ENCODE peak calls at places on chromosome 11, in five cellular contexts. N is GM10248, K is ELR, I is ecto neural progenitor cell, L is NCI-H748 treated with DMSO at 0.1 percent for 48 hours. S is an unnamed sample.

GRCh38 chr11:64566042-64566914 is 24.7 kb upstream of the SLC22A12 start:
- DNase-seq in L (peak), N (no peak), I (peak), K (peak), S (peak)

GRCh38 chr11:76253416-76253815 is 47.1 kb upstream of the WNT11 start:
- DNase-seq in I (no peak), N (no peak), K (no peak), L (no peak), S (no peak)

GRCh38 chr11:60455531-60456042 is at the start of gene MS4A1:
- DNase-seq in N (peak), K (no peak), L (no peak), I (no peak), S (no peak)

GRCh38 chr11:115222863-115223530 is 281.2 kb downstream of the CADM1 start:
- DNase-seq in L (peak), N (no peak), I (no peak), K (no peak), S (no peak)

GRCh38 chr11:13030857-13031256 is 21.7 kb downstream of the RASSF10 start:
- DNase-seq in L (peak), N (no peak), I (no peak), K (no peak), S (peak)

GRCh38 chr11:67627394-67627787 is 2.3 kb downstream of the NUDT8 start:
- DNase-seq in L (no peak), K (no peak), I (no peak), N (no peak), S (no peak)

GRCh38 chr11:61580292-61580888 is 486 bp downstream of the SYT7 start:
- DNase-seq in N (no peak), L (no peak), I (no peak), K (no peak), S (no peak)

GRCh38 chr11:1546536-1547466 is 25.3 kb downstream of the DUSP8 start:
- DNase-seq in K (peak), I (peak), L (peak), N (peak), S (peak)

GRCh38 chr11:623999-624704 is 603 bp downstream of the CDHR5 start:
- DNase-seq in L (no peak), N (no peak), K (peak), I (no peak), S (no peak)

GRCh38 chr11:77699425-77699824 is 61.8 kb upstream of the CLNS1A start:
- DNase-seq in I (no peak), K (no peak), N (no peak), L (no peak), S (no peak)

GRCh38 chr11:5280582-5281102 is 10.9 kb upstream of the HBE1 start:
- DNase-seq in L (no peak), K (peak), N (peak), I (no peak), S (no peak)

GRCh38 chr11:26473216-26474194 is 98.6 kb downstream of the MUC15 start:
- DNase-seq in N (no peak), K (no peak), I (no peak), L (peak), S (no peak)

GRCh38 chr11:57527056-57527631 is 3.4 kb downstream of the TIMM10 start:
- DNase-seq in K (peak), L (peak), I (peak), N (peak), S (peak)

GRCh38 chr11:74932169-74932568 is 16.7 kb downstream of the XRRA1 start:
- DNase-seq in N (no peak), L (no peak), I (no peak), K (peak), S (no peak)

GRCh38 chr11:72439455-72439854 is 5.1 kb upstream of the CLPB start:
- DNase-seq in I (no peak), L (no peak), N (no peak), K (peak), S (no peak)

GRCh38 chr11:22189660-22190059 is 3.2 kb upstream of the ANO5 start:
- DNase-seq in K (no peak), I (no peak), L (no peak), N (no peak), S (no peak)

GRCh38 chr11:27555264-27555663 is 48.7 kb upstream of the LIN7C start:
- DNase-seq in K (no peak), L (no peak), N (no peak), I (no peak), S (no peak)

GRCh38 chr11:117407016-117407415 is 79.4 kb downstream of the CEP164 start:
- DNase-seq in K (no peak), I (no peak), N (no peak), L (no peak), S (no peak)

GRCh38 chr11:33344611-33345010 is 87.4 kb downstream of the HIPK3 start:
- DNase-seq in K (peak), N (no peak), I (no peak), L (no peak), S (no peak)

GRCh38 chr11:72003776-72004171 is 5.1 kb downstream of the IL18BP start:
- DNase-seq in K (no peak), N (no peak), L (no peak), I (no peak), S (no peak)

GRCh38 chr11:69554849-69555248 is 73.4 kb downstream of the LINC01488 start:
- DNase-seq in I (no peak), N (no peak), K (peak), L (no peak), S (no peak)

GRCh38 chr11:94132152-94132558 is 3.5 kb downstream of the PANX1 start:
- DNase-seq in I (no peak), K (peak), L (no peak), N (no peak), S (no peak)

GRCh38 chr11:110716361-110716760 is 4.1 kb upstream of the ARHGAP20 start:
- DNase-seq in K (no peak), L (no peak), I (no peak), N (no peak), S (no peak)

GRCh38 chr11:1497600-1497999 is 11.0 kb upstream of the MOB2 start:
- DNase-seq in I (no peak), L (peak), K (no peak), N (no peak), S (peak)

GRCh38 chr11:69511358-69512015 is 30.0 kb downstream of the LINC01488 start:
- DNase-seq in L (no peak), I (no peak), K (no peak), N (no peak), S (no peak)

GRCh38 chr11:113475160-113475761 is at the start of gene DRD2:
- DNase-seq in I (peak), L (no peak), K (no peak), N (no peak), S (peak)

GRCh38 chr11:67351275-67352005 is 1.9 kb downstream of the POLD4 start:
- DNase-seq in I (peak), K (peak), N (peak), L (peak), S (peak)